ENCODE peak calls at places on chromosomes 6 and 20, in ten cellular contexts. Z is suprapubic skin, W is HL-60, J is stomach, E is Panc1, M is prostate gland, N is K562, C is GM23338, X is sigmoid colon, R is breast epithelium. G is an unnamed sample.

GRCh38 chr20:22929661-22930060 is 105.5 kb upstream of the SSTR4 start:
- DNase-seq in M (no peak), E (no peak), W (no peak), N (no peak), X (no peak), R (no peak), Z (no peak), C (no peak), J (no peak), G (no peak)

GRCh38 chr6:139490482-139490881 is 116.0 kb upstream of the CITED2 start:
- DNase-seq in R (no peak), E (no peak), M (no peak), C (no peak), Z (no peak), X (no peak), N (no peak), W (peak; percentile 67), J (peak; percentile 37), G (no peak)

GRCh38 chr6:20210158-20210557 is 2.1 kb downstream of the MBOAT1 start:
- DNase-seq in Z (no peak), W (no peak), C (no peak), R (no peak), E (no peak), N (no peak), X (no peak), M (no peak), J (no peak), G (no peak)

GRCh38 chr6:108581237-108581931 is 20.7 kb downstream of the FOXO3 start:
- DNase-seq in C (no peak), J (no peak), W (peak; percentile 52), Z (peak; percentile 85), E (no peak), N (no peak), X (peak; percentile 85), R (no peak), M (peak; percentile 42), G (peak; percentile 87)

GRCh38 chr6:79372757-79373156 is 138.3 kb upstream of the HMGN3 start:
- DNase-seq in Z (no peak), J (no peak), X (no peak), W (no peak), R (no peak), M (no peak), C (peak; percentile 4), N (no peak), E (no peak), G (no peak)

GRCh38 chr20:32354592-32355416 is 3.3 kb upstream of the ASXL1 start:
- DNase-seq in C (no peak), Z (no peak), N (no peak), W (no peak), E (peak; percentile 89), J (no peak), R (no peak), X (no peak), M (no peak), G (no peak)

GRCh38 chr6:14811760-14812428 is 434.0 kb upstream of the JARID2 start:
- DNase-seq in E (no peak), J (no peak), N (no peak), C (no peak), R (no peak), X (no peak), M (no peak), W (no peak), Z (no peak), G (no peak)

GRCh38 chr6:15076565-15076964 is 169.3 kb upstream of the JARID2 start:
- DNase-seq in Z (no peak), N (no peak), J (no peak), R (no peak), W (no peak), E (no peak), M (no peak), X (no peak), C (no peak), G (no peak)

GRCh38 chr20:48007356-48007755 is 222.1 kb upstream of the SULF2 start:
- DNase-seq in W (no peak), N (no peak), J (no peak), X (no peak), E (no peak), R (no peak), M (no peak), C (no peak), Z (no peak), G (no peak)

GRCh38 chr6:115947964-115948541 is 112.6 kb downstream of the FRK start:
- DNase-seq in W (no peak), C (no peak), N (no peak), X (no peak), J (peak; percentile 39), M (no peak), Z (no peak), E (no peak), R (no peak), G (no peak)

GRCh38 chr20:1075564-1075963 is 42.8 kb upstream of the PSMF1 start:
- DNase-seq in Z (no peak), N (no peak), M (no peak), X (no peak), R (no peak), E (no peak), C (no peak), W (no peak), J (no peak), G (no peak)

GRCh38 chr6:32947552-32948465 is 5.1 kb downstream of the HLA-DMA start:
- DNase-seq in W (peak; percentile 72), M (peak; percentile 38), N (no peak), E (peak; percentile 67), J (no peak), C (peak; percentile 86), Z (no peak), R (no peak), X (no peak), G (no peak)

GRCh38 chr6:32945953-32946352 is 5.1 kb upstream of the HLA-DMB start:
- DNase-seq in C (no peak), J (no peak), M (no peak), X (no peak), W (no peak), N (no peak), Z (no peak), E (no peak), R (no peak), G (no peak)

GRCh38 chr6:32949113-32949512 is 3.8 kb downstream of the HLA-DMA start:
- DNase-seq in N (no peak), W (no peak), X (no peak), Z (no peak), R (no peak), C (no peak), M (no peak), E (no peak), J (no peak), G (no peak)

GRCh38 chr6:32945106-32945761 is 4.4 kb upstream of the HLA-DMB start:
- DNase-seq in E (no peak), X (no peak), M (no peak), J (no peak), N (no peak), W (no peak), C (no peak), Z (no peak), R (no peak), G (no peak)

GRCh38 chr6:32946893-32947292 is 6.0 kb downstream of the HLA-DMA start:
- DNase-seq in Z (no peak), J (no peak), E (no peak), M (no peak), N (no peak), X (no peak), R (no peak), C (no peak), W (no peak), G (no peak)
- TF ChIP-seq POLR2AphosphoS5 in Z (no peak), J (no peak), E (no peak), M (no peak), N (no peak), X (no peak), R (no peak), C (no peak), W (no peak), G (no peak)

GRCh38 chr6:163417595-163417994 is 3.1 kb downstream of the QKI start:
- DNase-seq in Z (no peak), J (no peak), X (no peak), W (no peak), N (no peak), C (no peak), M (no peak), E (no peak), R (no peak), G (no peak)
- H3K4me3 ChIP-seq in Z (peak overlapping the region; percentile 97), J (peak overlapping the region; percentile 97), X (peak overlapping the region; percentile 75), W (peak overlapping the region; percentile 76), N (peak overlapping the region; percentile 87), C (peak overlapping the region; percentile 66), M (no peak overlapping the region), E (peak overlapping the region; percentile 95), R (peak overlapping the region; percentile 97), G (peak overlapping the region; percentile 82)

GRCh38 chr6:6001443-6001842 is 5.3 kb downstream of the NRN1 start:
- DNase-seq in Z (no peak), X (no peak), N (no peak), J (no peak), C (peak; percentile 28), W (no peak), R (no peak), M (no peak), E (no peak), G (no peak)

GRCh38 chr6:6002005-6002808 is 4.5 kb downstream of the NRN1 start:
- DNase-seq in C (peak; percentile 77), M (no peak), Z (no peak), R (no peak), X (no peak), E (no peak), W (no peak), N (no peak), J (no peak), G (no peak)

GRCh38 chr6:6004147-6004995 is 2.4 kb downstream of the NRN1 start:
- DNase-seq in E (no peak), J (no peak), C (peak; percentile 54), R (no peak), N (no peak), W (peak; percentile 18), X (no peak), Z (no peak), M (no peak), G (peak; percentile 50)

GRCh38 chr6:6003334-6004146 is 3.2 kb downstream of the NRN1 start:
- DNase-seq in X (no peak), E (no peak), N (no peak), C (peak; percentile 76), J (no peak), M (no peak), W (peak; percentile 78), Z (no peak), R (no peak), G (peak; percentile 18)

GRCh38 chr6:6002809-6003333 is 3.9 kb downstream of the NRN1 start:
- DNase-seq in C (no peak), M (no peak), E (no peak), X (no peak), N (no peak), R (no peak), W (no peak), Z (no peak), J (no peak), G (no peak)
- TF ChIP-seq POLR2AphosphoS5 in C (no peak), M (no peak), E (no peak), X (no peak), N (no peak), R (no peak), W (no peak), Z (no peak), J (no peak), G (no peak)

DNA sequence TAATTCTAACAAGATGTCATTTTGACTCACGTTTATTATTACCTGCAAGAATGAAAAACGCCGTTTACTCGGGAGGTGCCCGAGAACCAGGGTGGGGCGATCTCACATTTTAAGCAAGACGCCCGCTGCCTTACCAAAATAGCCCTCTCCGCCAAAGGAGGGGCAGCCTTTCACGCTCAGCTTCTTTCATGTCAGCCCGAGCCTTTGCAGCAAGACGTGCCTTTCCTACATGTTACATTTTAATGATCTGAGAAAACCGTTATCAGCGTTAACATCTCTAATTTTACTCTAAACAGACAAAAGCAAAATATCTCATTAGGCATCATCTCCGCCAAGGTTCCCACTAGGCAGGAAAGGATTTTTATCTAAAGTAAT is 2.0 kb downstream of the BACH2 start:
- DNase-seq in R (no peak), Z (no peak), J (no peak), M (no peak), E (no peak), W (no peak), C (peak; percentile 51), N (no peak), X (no peak), G (no peak)
- H3K4me3 ChIP-seq in R (peak overlapping the region; percentile 77), Z (peak overlapping the region; percentile 92), J (peak overlapping the region; percentile 74), M (peak overlapping the region; percentile 89), E (peak overlapping the region; percentile 52), W (peak overlapping the region; percentile 65), C (peak overlapping the region; percentile 85), N (no peak overlapping the region), X (peak overlapping the region; percentile 91), G (no peak overlapping the region)